ENCODE peak calls at places on chromosome 9, in five cellular contexts. C, O, L, U and R are unnamed samples.

GRCh38 chr9:89353989-89354388 is 35.7 kb downstream of the SECISBP2 start:
- DNase-seq in O (no peak), U (no peak), C (no peak), L (peak; percentile 66), R (no peak)

GRCh38 chr9:7439355-7439978 is 360.1 kb downstream of the DMAC1 start:
- DNase-seq in O (peak; percentile 22), U (no peak), L (no peak), C (no peak), R (no peak)

GRCh38 chr9:22913518-22913917 is 466.9 kb downstream of the DMRTA1 start:
- DNase-seq in O (no peak), C (no peak), U (no peak), L (no peak), R (no peak)

GRCh38 chr9:137160716-137161557 is 8.9 kb downstream of the LRRC26 start:
- DNase-seq in U (no peak), L (no peak), O (no peak), C (no peak), R (peak; percentile 58)

GRCh38 chr9:137317021-137317978 is 15.2 kb upstream of the NRARP start:
- DNase-seq in O (no peak), C (no peak), U (no peak), L (no peak), R (no peak)

GRCh38 chr9:19989213-19989612 is 200.4 kb upstream of the SLC24A2 start:
- DNase-seq in C (no peak), O (no peak), L (no peak), U (no peak), R (no peak)

GRCh38 chr9:89710689-89711088 is 105.9 kb downstream of the GADD45G start:
- DNase-seq in C (no peak), O (no peak), U (no peak), L (peak; percentile 4), R (no peak)

GRCh38 chr9:97788763-97789663 is 64.0 kb upstream of the FOXE1 start:
- DNase-seq in O (no peak), U (peak; percentile 12), L (no peak), C (no peak), R (no peak)

GRCh38 chr9:74513221-74513620 is 16.1 kb downstream of the RORB start:
- DNase-seq in C (no peak), L (no peak), O (no peak), U (no peak), R (no peak)